ENCODE peak calls at places on chromosomes 16 and 17, in five cellular contexts. E is cardiac muscle cell, V is iPS DF 6.9, X is left cardiac atrium, N is foreskin melanocyte. U is an unnamed sample.

GRCh38 chr17:77420804-77421634 is 280.2 kb downstream of the SEC14L1 start:
- DNase-seq in V (no peak), N (no peak), E (peak; percentile 83), X (no peak), U (peak; percentile 86)

GRCh38 chr17:48575673-48576478 is 2.3 kb downstream of the HOXB4 start:
- DNase-seq in X (no peak), V (no peak), N (no peak), E (no peak), U (no peak)

GRCh38 chr16:1774456-1774795 is 1.5 kb upstream of the MRPS34 start:
- DNase-seq in N (no peak), X (no peak), V (no peak), E (no peak), U (no peak)

GRCh38 chr17:43006639-43007551 is at the start of gene IFI35:
- DNase-seq in X (peak; percentile 88), E (peak; percentile 90), N (peak; percentile 72), V (no peak), U (peak; percentile 80)

GRCh38 chr17:77210946-77211541 is 70.3 kb downstream of the SEC14L1 start:
- DNase-seq in N (no peak), X (no peak), E (no peak), V (no peak), U (no peak)

GRCh38 chr16:89371968-89372634 is 118.3 kb downstream of the ANKRD11 start:
- DNase-seq in V (no peak), E (no peak), N (no peak), X (no peak), U (no peak)

GRCh38 chr16:77271532-77272426 is 72.6 kb downstream of the SYCE1L start:
- DNase-seq in N (no peak), E (no peak), V (no peak), X (no peak), U (no peak)

GRCh38 chr17:38324141-38324540 is 19.6 kb downstream of the GPR179 start:
- DNase-seq in E (no peak), N (no peak), X (no peak), V (no peak), U (peak; percentile 45)

GRCh38 chr17:10055251-10055975 is 143.0 kb downstream of the GAS7 start:
- DNase-seq in N (no peak), E (no peak), X (peak; percentile 42), V (no peak), U (no peak)

GRCh38 chr17:42797067-42798007 is 1.2 kb downstream of the COA3 start:
- DNase-seq in X (no peak), V (no peak), E (no peak), N (no peak), U (no peak)

U was measured in foreskin fibroblast.